ENCODE peak calls at places on chromosomes 13 and 19, in four cellular contexts. R, F, G and L are unnamed samples.

GRCh38 chr13:46340631-46341111 is 46.4 kb downstream of the RUBCNL start:
- DNase-seq in R (no peak), G (no peak), F (no peak), L (no peak)

GRCh38 chr13:47397739-47398138 is 500.9 kb upstream of the HTR2A start:
- DNase-seq in G (no peak), R (no peak), F (no peak), L (no peak)

GRCh38 chr13:72839831-72840426 is 58.0 kb downstream of the PIBF1 start:
- DNase-seq in F (peak), R (no peak), G (no peak), L (peak)

GRCh38 chr13:110495376-110495775 is 66.1 kb downstream of the RAB20 start:
- DNase-seq in F (no peak), R (no peak), G (no peak), L (no peak)

GRCh38 chr19:7860902-7861618 is 13.1 kb downstream of the PRR36 start:
- DNase-seq in G (no peak), F (no peak), R (no peak), L (no peak)

GRCh38 chr19:40549007-40549708 is 27.5 kb upstream of the SHKBP1 start:
- DNase-seq in F (peak), G (peak), R (peak), L (peak)

GRCh38 chr13:33194820-33195692 is 90.5 kb downstream of the STARD13 start:
- DNase-seq in F (no peak), R (no peak), G (no peak), L (no peak)

GRCh38 chr19:38452430-38453366 is 19.2 kb downstream of the RYR1 start:
- DNase-seq in F (peak), G (no peak), R (peak), L (no peak)

GRCh38 chr19:16309653-16310052 is 15.0 kb upstream of the KLF2 start:
- DNase-seq in R (no peak), F (no peak), G (no peak), L (no peak)

GRCh38 chr13:72125561-72125960 is 258.6 kb upstream of the DACH1 start:
- DNase-seq in G (no peak), F (no peak), R (no peak), L (no peak)

GRCh38 chr13:31264146-31264545 is 64.4 kb downstream of the B3GLCT start:
- DNase-seq in R (no peak), G (no peak), F (no peak), L (no peak)

GRCh38 chr13:32202268-32202667 is 112.9 kb downstream of the ZAR1L start:
- DNase-seq in F (no peak), R (no peak), G (no peak), L (no peak)

GRCh38 chr19:29896790-29897189 is 45.2 kb upstream of the URI1 start:
- DNase-seq in R (no peak), G (no peak), F (no peak), L (no peak)

GRCh38 chr19:37975596-37976515 is 68.8 kb downstream of the SIPA1L3 start:
- DNase-seq in R (no peak), G (no peak), F (no peak), L (no peak)

GRCh38 chr19:38913958-38914357 is 2.0 kb upstream of the CCER2 start:
- DNase-seq in G (no peak), R (no peak), F (no peak), L (no peak)

GRCh38 chr19:16017138-16017490 is 59.2 kb upstream of the TPM4 start:
- DNase-seq in R (no peak), G (peak), F (no peak), L (no peak)

GRCh38 chr13:44934724-44935123 is 54.5 kb downstream of the NUFIP1 start:
- DNase-seq in R (no peak), F (no peak), G (no peak), L (no peak)

GRCh38 chr19:1882089-1882785 is 3.1 kb downstream of the ABHD17A start:
- DNase-seq in G (no peak), R (no peak), F (no peak), L (no peak)

GRCh38 chr13:102597029-102598015 is 536 bp downstream of the TPP2 start:
- DNase-seq in R (no peak), F (peak), G (peak), L (no peak)

GRCh38 chr19:6298413-6298812 is 18.6 kb upstream of the MLLT1 start:
- DNase-seq in R (no peak), G (no peak), F (no peak), L (no peak)

GRCh38 chr13:110706570-110707378 is 858 bp upstream of the CARS2 start:
- DNase-seq in G (no peak), F (no peak), R (no peak), L (no peak)

GRCh38 chr19:15124572-15125231 is 17.5 kb downstream of the SYDE1 start:
- DNase-seq in R (no peak), F (no peak), G (peak), L (no peak)

GRCh38 chr19:2047449-2048103 is 3.5 kb downstream of the MKNK2 start:
- DNase-seq in F (no peak), G (no peak), R (no peak), L (no peak)

GRCh38 chr13:50400035-50400726 is 384.9 kb downstream of the KCNRG start:
- DNase-seq in R (no peak), G (no peak), F (no peak), L (no peak)

GRCh38 chr19:16587031-16588023 is 15.1 kb upstream of the SLC35E1 start:
- DNase-seq in G (no peak), F (no peak), R (no peak), L (no peak)

GRCh38 chr19:41974652-41975051 is 15.5 kb upstream of the RABAC1 start:
- DNase-seq in F (no peak), R (no peak), G (no peak), L (no peak)

GRCh38 chr19:19873381-19873780 is 7.7 kb downstream of the ZNF253 start:
- DNase-seq in G (no peak), F (no peak), R (no peak), L (no peak)

GRCh38 chr19:4449022-4449825 is 8.4 kb downstream of the UBXN6 start:
- DNase-seq in F (no peak), R (no peak), G (no peak), L (peak)

GRCh38 chr19:58128041-58128685 is 22.4 kb downstream of the ZNF329 start:
- DNase-seq in G (no peak), R (no peak), F (no peak), L (no peak)

GRCh38 chr19:11548315-11548700 is 9.7 kb downstream of the CNN1 start:
- DNase-seq in R (no peak), F (no peak), G (no peak), L (no peak)

GRCh38 chr19:54523403-54523802 is 20.8 kb downstream of the LAIR2 start:
- DNase-seq in F (no peak), G (no peak), R (no peak), L (no peak)

GRCh38 chr19:543912-544608 is at the start of gene GZMM:
- DNase-seq in G (no peak), F (peak), R (no peak), L (no peak)

GRCh38 chr19:1862424-1863307 is 713 bp downstream of the KLF16 start:
- DNase-seq in G (peak), R (no peak), F (peak), L (peak)

GRCh38 chr19:35090160-35090794 is 25.3 kb upstream of the FXYD3 start:
- DNase-seq in F (peak), G (peak), R (no peak), L (peak)

GRCh38 chr13:95300625-95301134 is 571 bp downstream of the ABCC4 start:
- DNase-seq in R (no peak), G (peak), F (peak), L (peak)

GRCh38 chr19:2249880-2250764 is 999 bp downstream of the AMH start:
- DNase-seq in R (no peak), G (no peak), F (no peak), L (no peak)

GRCh38 chr13:49560270-49561063 is 24.9 kb downstream of the RCBTB1 start:
- DNase-seq in F (no peak), R (no peak), G (no peak), L (no peak)

GRCh38 chr19:54431255-54431838 is 16.1 kb downstream of the TTYH1 start:
- DNase-seq in G (no peak), R (no peak), F (no peak), L (no peak)

GRCh38 chr19:2611483-2612464 is 90.7 kb downstream of the GNG7 start:
- DNase-seq in G (no peak), R (no peak), F (no peak), L (no peak)

GRCh38 chr19:14085309-14085995 is at the start of gene C19orf67:
- DNase-seq in R (no peak), G (no peak), F (peak), L (no peak)

GRCh38 chr19:14078406-14078805 is 5.8 kb downstream of the MISP3 start:
- DNase-seq in F (no peak), G (no peak), R (no peak), L (no peak)

GRCh38 chr19:14081797-14082674 is 3.5 kb downstream of the C19orf67 start:
- DNase-seq in R (no peak), G (peak), F (no peak), L (no peak)

GRCh38 chr19:14082675-14082960 is 3.0 kb downstream of the C19orf67 start:
- DNase-seq in R (no peak), G (no peak), F (no peak), L (no peak)

GRCh38 chr19:14080887-14081796 is 4.4 kb downstream of the C19orf67 start:
- DNase-seq in G (peak), R (peak), F (peak), L (peak)
- TF ChIP-seq POLR2A in G (peak), R (peak), F (peak), L (peak)

GRCh38 chr13:43785681-43786471 is 896 bp downstream of the ENOX1 start:
- DNase-seq in F (no peak), R (no peak), G (peak), L (peak)
- TF ChIP-seq POLR2AphosphoS5 in F (no peak), R (no peak), G (no peak), L (no peak)

DNA sequence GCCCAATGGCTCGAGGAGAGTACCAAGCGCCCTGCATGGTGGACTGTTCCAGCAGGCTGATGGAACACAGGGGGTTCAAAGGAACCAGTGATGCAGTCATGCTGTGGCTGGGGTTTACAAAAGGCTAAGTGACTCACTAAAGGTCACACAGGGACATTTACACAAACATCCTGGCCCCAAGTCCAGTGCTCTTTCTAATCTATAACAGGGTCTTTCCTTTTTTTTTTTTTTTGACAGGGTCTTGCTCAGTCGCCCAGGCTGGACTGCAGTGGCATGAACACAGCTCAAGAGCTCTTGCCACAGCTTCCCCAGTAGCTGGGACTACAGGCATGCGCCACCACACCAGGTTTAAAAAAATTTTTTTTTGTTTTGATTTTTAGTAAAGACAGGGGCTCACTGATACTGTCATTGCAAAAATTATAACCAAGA is 2.8 kb upstream of the SLC25A15 start:
- DNase-seq in G (no peak), F (peak), R (no peak), L (no peak)
- TF ChIP-seq TAF1 in G (no peak), F (no peak), R (no peak), L (no peak)

GRCh38 chr13:99601535-99601934 is 100.3 kb downstream of the TM9SF2 start:
- DNase-seq in R (no peak), F (no peak), G (no peak), L (no peak)
- TF ChIP-seq POLR2A in R (no peak), F (no peak), G (no peak), L (no peak)

DNA sequence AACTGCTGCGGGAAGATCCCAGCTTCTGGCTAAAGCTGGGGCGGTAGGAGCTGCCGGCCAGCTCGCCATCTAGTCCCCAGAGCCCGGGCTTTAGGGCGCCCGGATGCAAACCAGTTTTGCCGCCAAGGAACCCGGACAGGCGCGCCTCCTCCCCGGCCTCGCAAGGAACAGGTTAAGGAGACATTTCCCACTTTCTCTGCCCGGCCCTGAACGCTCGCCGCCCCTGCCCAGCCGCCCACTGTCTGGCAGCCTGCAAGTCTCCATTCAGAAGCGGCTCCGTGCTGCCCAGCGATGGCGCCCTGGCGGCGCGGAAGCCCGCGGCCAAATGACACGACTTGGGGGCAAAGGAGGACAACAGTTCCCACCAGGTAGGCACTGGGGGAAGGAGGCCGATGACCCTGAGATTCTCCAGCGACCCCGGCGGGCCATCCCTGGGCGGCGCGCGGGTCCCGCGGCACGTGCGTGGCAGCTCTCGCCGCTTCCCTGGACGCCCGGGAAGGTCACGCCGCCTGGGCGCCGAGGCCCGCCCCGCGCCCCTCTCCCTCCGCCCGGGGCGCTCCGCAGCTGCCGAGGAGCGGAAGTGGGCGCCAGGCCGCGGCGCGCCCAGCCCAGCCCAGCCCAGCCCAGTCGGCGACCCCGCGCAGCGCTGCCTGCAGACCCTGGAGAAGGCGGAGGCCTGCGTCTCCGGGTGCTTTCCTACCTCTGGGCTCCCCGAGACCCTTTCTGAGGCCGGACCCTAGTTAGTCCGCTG is 42.2 kb upstream of the HNRNPA1L2 start:
- DNase-seq in R (no peak), G (peak), F (no peak), L (no peak)
- TF ChIP-seq POLR2AphosphoS5 in R (no peak), G (no peak), F (no peak), L (no peak)